ENCODE peak calls at places on chromosomes 2 and 18, in six cellular contexts. U is thyroid gland, Y is GM12891, V is GM12878, I is uterus, F is vagina. J is an unnamed sample.

GRCh38 chr18:46211816-46212215 is 107.6 kb downstream of the HAUS1 start:
- DNase-seq in U (no peak), Y (no peak), V (no peak), I (no peak), F (no peak), J (no peak)

GRCh38 chr2:148044322-148044721 is 23.4 kb downstream of the MBD5 start:
- DNase-seq in U (no peak), Y (no peak), V (no peak), I (no peak), F (no peak), J (no peak)

GRCh38 chr18:28208268-28208667 is 31.3 kb upstream of the CDH2 start:
- DNase-seq in U (no peak), Y (no peak), V (no peak), I (no peak), F (no peak), J (no peak)

GRCh38 chr2:215619989-215620388 is 184.1 kb upstream of the FN1 start:
- DNase-seq in U (no peak), Y (no peak), V (no peak), I (no peak), F (no peak), J (peak; percentile 28)

GRCh38 chr2:30230855-30231725 is at the start of gene LBH:
- DNase-seq in U (peak; percentile 84), Y (peak; percentile 72), V (peak; percentile 56), I (peak; percentile 96), F (peak; percentile 93), J (peak; percentile 64)

GRCh38 chr2:144137705-144138428 is 382.1 kb downstream of the ZEB2 start:
- DNase-seq in U (no peak), Y (no peak), V (no peak), I (no peak), F (no peak), J (no peak)

GRCh38 chr18:57175550-57175949 is 28.7 kb downstream of the BOD1L2 start:
- DNase-seq in U (no peak), Y (no peak), V (no peak), I (no peak), F (no peak), J (no peak)

GRCh38 chr2:223590964-223591363 is 11.2 kb downstream of the SCG2 start:
- DNase-seq in U (no peak), Y (no peak), V (no peak), I (no peak), F (no peak), J (no peak)

GRCh38 chr2:181430406-181431199 is 26.6 kb upstream of the ITGA4 start:
- DNase-seq in U (no peak), Y (no peak), V (no peak), I (no peak), F (no peak), J (no peak)

GRCh38 chr18:48328473-48329205 is 80.5 kb downstream of the ZBTB7C start:
- DNase-seq in U (no peak), Y (no peak), V (no peak), I (no peak), F (no peak), J (no peak)

GRCh38 chr2:165348441-165348840 is 109.2 kb downstream of the SCN2A start:
- DNase-seq in U (no peak), Y (no peak), V (no peak), I (no peak), F (no peak), J (no peak)

GRCh38 chr2:207362716-207363115 is 167.0 kb upstream of the CREB1 start:
- DNase-seq in U (no peak), Y (no peak), V (no peak), I (no peak), F (no peak), J (no peak)

GRCh38 chr18:57806891-57807280 is 3.8 kb upstream of the ATP8B1 start:
- DNase-seq in U (peak; percentile 74), Y (no peak), V (no peak), I (no peak), F (no peak), J (peak; percentile 37)

GRCh38 chr2:127479219-127479825 is 47.0 kb downstream of the IWS1 start:
- DNase-seq in U (no peak), Y (peak; percentile 22), V (peak; percentile 11), I (no peak), F (no peak), J (no peak)

GRCh38 chr2:223513771-223514455 is 88.2 kb downstream of the SCG2 start:
- DNase-seq in U (no peak), Y (no peak), V (no peak), I (no peak), F (no peak), J (no peak)

GRCh38 chr2:147081826-147082225 is 763.0 kb upstream of the ACVR2A start:
- DNase-seq in U (no peak), Y (no peak), V (no peak), I (no peak), F (no peak), J (no peak)

GRCh38 chr2:70949086-70949485 is 13.4 kb downstream of the ATP6V1B1 start:
- DNase-seq in U (no peak), Y (no peak), V (no peak), I (no peak), F (no peak), J (no peak)

GRCh38 chr2:70947556-70948184 is 12.0 kb downstream of the ATP6V1B1 start:
- DNase-seq in U (no peak), Y (no peak), V (no peak), I (no peak), F (peak; percentile 70), J (no peak)

GRCh38 chr2:70946832-70947442 is 11.2 kb downstream of the ATP6V1B1 start:
- DNase-seq in U (peak; percentile 49), Y (no peak), V (no peak), I (peak; percentile 36), F (peak; percentile 62), J (no peak)

GRCh38 chr2:70944291-70944690 is 8.6 kb downstream of the ATP6V1B1 start:
- DNase-seq in U (no peak), Y (no peak), V (no peak), I (no peak), F (peak; percentile 40), J (no peak)

GRCh38 chr2:70948350-70949003 is 12.8 kb downstream of the ATP6V1B1 start:
- DNase-seq in U (peak; percentile 72), Y (peak; percentile 66), V (no peak), I (peak; percentile 79), F (peak; percentile 84), J (peak; percentile 47)
- TF ChIP-seq POLR2A in U (no peak), Y (no peak), V (no peak), I (no peak), F (no peak), J (no peak)

GRCh38 chr18:32469190-32469611 is 1.5 kb downstream of the GAREM1 start:
- DNase-seq in U (peak; percentile 54), Y (no peak), V (no peak), I (peak; percentile 21), F (no peak), J (peak; percentile 53)
- TF ChIP-seq POLR2A in U (no peak), Y (no peak), V (no peak), I (no peak), F (no peak), J (no peak)

GRCh38 chr2:187338679-187339121 is 109.4 kb downstream of the CALCRL start:
- DNase-seq in U (no peak), Y (no peak), V (no peak), I (peak; percentile 12), F (no peak), J (no peak)
- TF ChIP-seq POLR2A in U (no peak), Y (no peak), V (no peak), I (no peak), F (no peak), J (no peak)

DNA sequence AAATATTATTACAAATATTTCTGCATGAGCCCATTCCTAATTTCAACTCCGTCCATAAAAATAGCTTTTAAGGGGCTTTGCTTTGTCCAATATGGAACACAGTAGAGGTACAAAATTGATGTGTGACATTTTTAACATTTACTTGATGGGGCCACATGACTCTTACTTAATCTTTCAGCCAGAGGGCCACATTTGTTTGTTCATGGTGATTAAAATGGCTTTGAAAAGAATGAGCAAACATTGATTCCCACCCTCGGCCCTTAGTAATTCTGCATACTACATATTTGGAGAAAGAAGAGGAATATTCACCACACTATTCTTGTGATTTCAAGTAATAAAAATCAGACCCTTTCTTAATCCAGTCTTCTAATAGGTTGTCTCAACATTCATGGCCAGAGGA is 17.5 kb downstream of the ARPC2 start:
- DNase-seq in U (no peak), Y (no peak), V (no peak), I (no peak), F (no peak), J (no peak)
- TF ChIP-seq POLR2A in U (no peak), Y (no peak), V (no peak), I (no peak), F (no peak), J (no peak)

J was measured in gastrocnemius medialis.